ENCODE peak calls at places on chromosomes 6 and 20, in seven cellular contexts. I, D, O, R, N, M and V are unnamed samples.

GRCh38 chr20:62069741-62070216 is 4.1 kb upstream of the TAF4 start:
- DNase-seq in I (peak), D (no peak), O (no peak), R (no peak), N (no peak), M (peak), V (no peak)

GRCh38 chr6:154017786-154018185 is 21.3 kb upstream of the OPRM1 start:
- DNase-seq in I (no peak), D (no peak), O (no peak), R (no peak), N (no peak), M (no peak), V (no peak)

GRCh38 chr6:123467437-123467836 is 169.3 kb downstream of the TRDN start:
- DNase-seq in I (no peak), D (no peak), O (no peak), R (no peak), N (no peak), M (no peak), V (peak)

GRCh38 chr6:127554435-127555006 is 22.5 kb upstream of the C6orf58 start:
- DNase-seq in I (peak), D (no peak), O (no peak), R (no peak), N (no peak), M (peak), V (peak)

GRCh38 chr6:45543298-45544235 is 165.8 kb upstream of the SUPT3H start:
- DNase-seq in I (peak), D (no peak), O (no peak), R (peak), N (no peak), M (peak), V (peak)

GRCh38 chr20:24964518-24964838 is 15.4 kb downstream of the CST7 start:
- DNase-seq in I (no peak), D (no peak), O (no peak), R (no peak), N (no peak), M (no peak), V (no peak)

GRCh38 chr6:42197574-42198362 is 3.0 kb upstream of the GUCA1B start:
- DNase-seq in I (peak), D (no peak), O (no peak), R (peak), N (peak), M (peak), V (no peak)

GRCh38 chr6:18724056-18724455 is 336.9 kb downstream of the RNF144B start:
- DNase-seq in I (no peak), D (no peak), O (no peak), R (no peak), N (no peak), M (no peak), V (no peak)

GRCh38 chr20:50670126-50670862 is 21.0 kb downstream of the RIPOR3 start:
- DNase-seq in I (no peak), D (no peak), O (no peak), R (no peak), N (no peak), M (no peak), V (peak)

GRCh38 chr20:63911171-63911570 is 16.2 kb downstream of the DNAJC5 start:
- DNase-seq in I (no peak), D (no peak), O (no peak), R (no peak), N (no peak), M (peak), V (peak)

GRCh38 chr20:41692479-41693135 is 74.4 kb upstream of the CHD6 start:
- DNase-seq in I (peak), D (peak), O (peak), R (no peak), N (peak), M (peak), V (peak)

GRCh38 chr6:56364482-56365313 is 117.3 kb upstream of the COL21A1 start:
- DNase-seq in I (peak), D (no peak), O (no peak), R (no peak), N (no peak), M (peak), V (peak)

GRCh38 chr6:2008383-2008976 is 236.9 kb downstream of the GMDS start:
- DNase-seq in I (peak), D (no peak), O (no peak), R (no peak), N (no peak), M (peak), V (peak)

GRCh38 chr6:54920628-54921027 is 74.1 kb downstream of the FAM83B start:
- DNase-seq in I (no peak), D (no peak), O (no peak), R (peak), N (no peak), M (peak), V (peak)

GRCh38 chr6:67506352-67506751 is 1128.7 kb upstream of the ADGRB3 start:
- DNase-seq in I (no peak), D (no peak), O (no peak), R (no peak), N (no peak), M (no peak), V (no peak)

GRCh38 chr6:31578461-31579118 is 3.2 kb downstream of the TNF start:
- DNase-seq in I (no peak), D (no peak), O (no peak), R (no peak), N (no peak), M (no peak), V (peak)

GRCh38 chr6:152642578-152643375 is 5.6 kb upstream of the SYNE1 start:
- DNase-seq in I (peak), D (no peak), O (no peak), R (no peak), N (no peak), M (peak), V (peak)

GRCh38 chr6:169787797-169788196 is 36.4 kb downstream of the ERMARD start:
- DNase-seq in I (no peak), D (no peak), O (no peak), R (no peak), N (no peak), M (no peak), V (no peak)